ENCODE peak calls at places on chromosome 19, in six cellular contexts. One of them, this sample, is unnamed.

GRCh38 chr19:46378268-46378667 is 31.4 kb downstream of the PPP5C start:
- DNase-seq in mesothelial cell of epicardium: no peak
- DNase-seq in mucosa of descending colon: no peak
- DNase-seq in left ventricle myocardium inferior: no peak
- DNase-seq in psoas muscle: no peak
- DNase-seq in breast epithelium: no peak
- DNase-seq in this sample: no peak

GRCh38 chr19:28486934-28487333 is 726.0 kb downstream of the UQCRFS1 start:
- DNase-seq in breast epithelium: no peak
- DNase-seq in psoas muscle: no peak
- DNase-seq in left ventricle myocardium inferior: no peak
- DNase-seq in mesothelial cell of epicardium: no peak
- DNase-seq in mucosa of descending colon: no peak
- DNase-seq in this sample: no peak

GRCh38 chr19:15200575-15201364 is at the start of gene NOTCH3:
- DNase-seq in mesothelial cell of epicardium: no peak
- DNase-seq in psoas muscle: no peak
- DNase-seq in breast epithelium: no peak
- DNase-seq in left ventricle myocardium inferior: no peak
- DNase-seq in mucosa of descending colon: no peak
- DNase-seq in this sample: no peak

GRCh38 chr19:15332311-15332996 is at the start of gene BRD4:
- DNase-seq in mucosa of descending colon: peak
- DNase-seq in breast epithelium: peak
- DNase-seq in left ventricle myocardium inferior: peak
- DNase-seq in mesothelial cell of epicardium: peak
- DNase-seq in psoas muscle: peak
- DNase-seq in this sample: peak

GRCh38 chr19:29665826-29666633 is 769 bp downstream of the PLEKHF1 start:
- DNase-seq in left ventricle myocardium inferior: peak
- DNase-seq in mesothelial cell of epicardium: no peak
- DNase-seq in mucosa of descending colon: no peak
- DNase-seq in breast epithelium: no peak
- DNase-seq in psoas muscle: peak
- DNase-seq in this sample: peak

GRCh38 chr19:52343548-52343947 is 7.5 kb downstream of the ZNF610 start:
- DNase-seq in psoas muscle: peak
- DNase-seq in mucosa of descending colon: peak
- DNase-seq in breast epithelium: no peak
- DNase-seq in mesothelial cell of epicardium: peak
- DNase-seq in left ventricle myocardium inferior: peak
- DNase-seq in this sample: peak

GRCh38 chr19:50478901-50479715 is 2.5 kb upstream of the GARIN5A start:
- DNase-seq in left ventricle myocardium inferior: no peak
- DNase-seq in mucosa of descending colon: no peak
- DNase-seq in breast epithelium: no peak
- DNase-seq in mesothelial cell of epicardium: no peak
- DNase-seq in psoas muscle: no peak
- DNase-seq in this sample: no peak

GRCh38 chr19:7109678-7110289 is 40.3 kb downstream of the ZNF557 start:
- DNase-seq in mesothelial cell of epicardium: no peak
- DNase-seq in mucosa of descending colon: no peak
- DNase-seq in psoas muscle: no peak
- DNase-seq in breast epithelium: no peak
- DNase-seq in left ventricle myocardium inferior: no peak
- DNase-seq in this sample: no peak

GRCh38 chr19:54188224-54188871 is 1.0 kb downstream of the MBOAT7 start:
- DNase-seq in psoas muscle: no peak
- DNase-seq in mesothelial cell of epicardium: no peak
- DNase-seq in breast epithelium: no peak
- DNase-seq in left ventricle myocardium inferior: no peak
- DNase-seq in mucosa of descending colon: peak
- DNase-seq in this sample: no peak

GRCh38 chr19:42295831-42296525 is 6.0 kb upstream of the PRR19 start:
- DNase-seq in mucosa of descending colon: peak
- DNase-seq in psoas muscle: peak
- DNase-seq in breast epithelium: peak
- DNase-seq in left ventricle myocardium inferior: peak
- DNase-seq in mesothelial cell of epicardium: no peak
- DNase-seq in this sample: peak

GRCh38 chr19:8113017-8113416 is 36.4 kb downstream of the FBN3 start:
- DNase-seq in left ventricle myocardium inferior: no peak
- DNase-seq in mesothelial cell of epicardium: no peak
- DNase-seq in psoas muscle: no peak
- DNase-seq in breast epithelium: peak
- DNase-seq in mucosa of descending colon: no peak
- DNase-seq in this sample: no peak

GRCh38 chr19:38057954-38058690 is 151.1 kb downstream of the SIPA1L3 start:
- DNase-seq in mesothelial cell of epicardium: no peak
- DNase-seq in mucosa of descending colon: peak
- DNase-seq in psoas muscle: no peak
- DNase-seq in left ventricle myocardium inferior: no peak
- DNase-seq in breast epithelium: peak
- DNase-seq in this sample: no peak

GRCh38 chr19:44644391-44645016 is 794 bp downstream of the PVR start:
- DNase-seq in psoas muscle: peak
- DNase-seq in left ventricle myocardium inferior: no peak
- DNase-seq in mesothelial cell of epicardium: no peak
- DNase-seq in breast epithelium: peak
- DNase-seq in mucosa of descending colon: peak
- DNase-seq in this sample: no peak

GRCh38 chr19:16435238-16435911 is 36.4 kb downstream of the EPS15L1 start:
- DNase-seq in psoas muscle: peak
- DNase-seq in breast epithelium: peak
- DNase-seq in left ventricle myocardium inferior: peak
- DNase-seq in mesothelial cell of epicardium: no peak
- DNase-seq in mucosa of descending colon: peak
- DNase-seq in this sample: peak

GRCh38 chr19:447816-448546 is 12.9 kb downstream of the SHC2 start:
- DNase-seq in left ventricle myocardium inferior: no peak
- DNase-seq in mucosa of descending colon: no peak
- DNase-seq in breast epithelium: no peak
- DNase-seq in psoas muscle: no peak
- DNase-seq in mesothelial cell of epicardium: no peak
- DNase-seq in this sample: no peak

GRCh38 chr19:17398902-17399527 is 5.0 kb upstream of the CCDC194 start:
- DNase-seq in mesothelial cell of epicardium: no peak
- DNase-seq in left ventricle myocardium inferior: no peak
- DNase-seq in breast epithelium: no peak
- DNase-seq in mucosa of descending colon: no peak
- DNase-seq in psoas muscle: no peak
- DNase-seq in this sample: no peak

GRCh38 chr19:45601115-45601514 is 897 bp downstream of the GPR4 start:
- DNase-seq in left ventricle myocardium inferior: no peak
- DNase-seq in mucosa of descending colon: no peak
- DNase-seq in mesothelial cell of epicardium: no peak
- DNase-seq in breast epithelium: no peak
- DNase-seq in psoas muscle: no peak
- DNase-seq in this sample: no peak

GRCh38 chr19:18488838-18489626 is 32.8 kb downstream of the ELL start:
- DNase-seq in mucosa of descending colon: peak
- DNase-seq in psoas muscle: no peak
- DNase-seq in breast epithelium: no peak
- DNase-seq in left ventricle myocardium inferior: no peak
- DNase-seq in mesothelial cell of epicardium: no peak
- DNase-seq in this sample: peak

GRCh38 chr19:42088471-42089190 is 12.7 kb downstream of the ZNF574 start:
- DNase-seq in mesothelial cell of epicardium: no peak
- DNase-seq in left ventricle myocardium inferior: no peak
- DNase-seq in psoas muscle: no peak
- DNase-seq in mucosa of descending colon: no peak
- DNase-seq in breast epithelium: no peak
- DNase-seq in this sample: no peak

GRCh38 chr19:2290441-2291184 is 8.6 kb upstream of the PEAK3 start:
- DNase-seq in left ventricle myocardium inferior: no peak
- DNase-seq in mesothelial cell of epicardium: no peak
- DNase-seq in breast epithelium: no peak
- DNase-seq in mucosa of descending colon: no peak
- DNase-seq in psoas muscle: no peak
- DNase-seq in this sample: no peak

GRCh38 chr19:17616961-17617806 is 61.7 kb downstream of the COLGALT1 start:
- DNase-seq in mesothelial cell of epicardium: no peak
- DNase-seq in breast epithelium: no peak
- DNase-seq in mucosa of descending colon: no peak
- DNase-seq in psoas muscle: no peak
- DNase-seq in left ventricle myocardium inferior: no peak
- DNase-seq in this sample: no peak

GRCh38 chr19:14450168-14450874 is 17.2 kb downstream of the PKN1 start:
- DNase-seq in mucosa of descending colon: peak
- DNase-seq in mesothelial cell of epicardium: no peak
- DNase-seq in breast epithelium: no peak
- DNase-seq in left ventricle myocardium inferior: no peak
- DNase-seq in psoas muscle: peak
- DNase-seq in this sample: peak

GRCh38 chr19:34171877-34172660 is at the start of gene LSM14A:
- DNase-seq in left ventricle myocardium inferior: peak
- DNase-seq in breast epithelium: peak
- DNase-seq in psoas muscle: peak
- DNase-seq in mucosa of descending colon: peak
- DNase-seq in mesothelial cell of epicardium: peak
- DNase-seq in this sample: peak

GRCh38 chr19:35261356-35262100 is 7.2 kb upstream of the USF2 start:
- DNase-seq in breast epithelium: peak
- DNase-seq in mesothelial cell of epicardium: no peak
- DNase-seq in psoas muscle: no peak
- DNase-seq in mucosa of descending colon: no peak
- DNase-seq in left ventricle myocardium inferior: no peak
- DNase-seq in this sample: peak

GRCh38 chr19:12913871-12914690 is 5.0 kb downstream of the SYCE2 start:
- DNase-seq in mesothelial cell of epicardium: no peak
- DNase-seq in breast epithelium: peak
- DNase-seq in psoas muscle: no peak
- DNase-seq in mucosa of descending colon: peak
- DNase-seq in left ventricle myocardium inferior: no peak
- DNase-seq in this sample: no peak

GRCh38 chr19:38879400-38879751 is 1.3 kb upstream of the RINL start:
- DNase-seq in left ventricle myocardium inferior: no peak
- DNase-seq in breast epithelium: no peak
- DNase-seq in mesothelial cell of epicardium: no peak
- DNase-seq in mucosa of descending colon: no peak
- DNase-seq in psoas muscle: no peak
- DNase-seq in this sample: no peak

GRCh38 chr19:39167461-39168257 is 29.1 kb upstream of the NCCRP1 start:
- DNase-seq in psoas muscle: no peak
- DNase-seq in mucosa of descending colon: peak
- DNase-seq in left ventricle myocardium inferior: no peak
- DNase-seq in breast epithelium: peak
- DNase-seq in mesothelial cell of epicardium: no peak
- DNase-seq in this sample: peak

GRCh38 chr19:8316351-8317125 is 4.6 kb downstream of the NDUFA7 start:
- DNase-seq in mesothelial cell of epicardium: no peak
- DNase-seq in left ventricle myocardium inferior: no peak
- DNase-seq in psoas muscle: no peak
- DNase-seq in mucosa of descending colon: no peak
- DNase-seq in breast epithelium: no peak
- DNase-seq in this sample: no peak

GRCh38 chr19:46404039-46404883 is 9.1 kb downstream of the CCDC8 start:
- DNase-seq in mucosa of descending colon: peak
- DNase-seq in psoas muscle: peak
- DNase-seq in mesothelial cell of epicardium: no peak
- DNase-seq in left ventricle myocardium inferior: peak
- DNase-seq in breast epithelium: peak
- DNase-seq in this sample: peak

GRCh38 chr19:28239270-28239669 is 973.7 kb downstream of the UQCRFS1 start:
- DNase-seq in psoas muscle: no peak
- DNase-seq in mucosa of descending colon: peak
- DNase-seq in breast epithelium: no peak
- DNase-seq in left ventricle myocardium inferior: no peak
- DNase-seq in mesothelial cell of epicardium: no peak
- DNase-seq in this sample: no peak

GRCh38 chr19:20078696-20079095 is 896 bp downstream of the ZNF90 start:
- DNase-seq in left ventricle myocardium inferior: peak
- DNase-seq in mucosa of descending colon: peak
- DNase-seq in breast epithelium: no peak
- DNase-seq in psoas muscle: peak
- DNase-seq in mesothelial cell of epicardium: peak
- DNase-seq in this sample: peak

GRCh38 chr19:18597809-18598660 is 8.6 kb downstream of the CRLF1 start:
- DNase-seq in psoas muscle: no peak
- DNase-seq in mesothelial cell of epicardium: no peak
- DNase-seq in mucosa of descending colon: no peak
- DNase-seq in left ventricle myocardium inferior: no peak
- DNase-seq in breast epithelium: no peak
- DNase-seq in this sample: no peak

GRCh38 chr19:913080-913748 is at the start of gene R3HDM4:
- DNase-seq in left ventricle myocardium inferior: peak
- DNase-seq in mucosa of descending colon: peak
- DNase-seq in breast epithelium: peak
- DNase-seq in psoas muscle: peak
- DNase-seq in mesothelial cell of epicardium: peak
- DNase-seq in this sample: peak

GRCh38 chr19:29971002-29971401 is 29.0 kb downstream of the URI1 start:
- DNase-seq in mesothelial cell of epicardium: no peak
- DNase-seq in psoas muscle: no peak
- DNase-seq in breast epithelium: no peak
- DNase-seq in mucosa of descending colon: no peak
- DNase-seq in left ventricle myocardium inferior: no peak
- DNase-seq in this sample: no peak

GRCh38 chr19:1945899-1946298 is 4.9 kb downstream of the CSNK1G2 start:
- DNase-seq in mucosa of descending colon: peak
- DNase-seq in breast epithelium: peak
- DNase-seq in mesothelial cell of epicardium: no peak
- DNase-seq in left ventricle myocardium inferior: no peak
- DNase-seq in psoas muscle: peak
- DNase-seq in this sample: peak

GRCh38 chr19:10124429-10124828 is 4.7 kb upstream of the EIF3G start:
- DNase-seq in left ventricle myocardium inferior: no peak
- DNase-seq in mesothelial cell of epicardium: no peak
- DNase-seq in psoas muscle: no peak
- DNase-seq in mucosa of descending colon: no peak
- DNase-seq in breast epithelium: no peak
- DNase-seq in this sample: no peak
- TF ChIP-seq CTCF in left ventricle myocardium inferior: no peak
- TF ChIP-seq CTCF in mesothelial cell of epicardium: no peak
- TF ChIP-seq CTCF in psoas muscle: no peak
- TF ChIP-seq CTCF in mucosa of descending colon: no peak
- TF ChIP-seq CTCF in breast epithelium: no peak
- TF ChIP-seq CTCF in this sample: no peak

GRCh38 chr19:36564391-36564790 is 8.7 kb downstream of the ZNF529 start:
- DNase-seq in mucosa of descending colon: no peak
- DNase-seq in left ventricle myocardium inferior: no peak
- DNase-seq in psoas muscle: no peak
- DNase-seq in mesothelial cell of epicardium: no peak
- DNase-seq in breast epithelium: no peak
- DNase-seq in this sample: no peak
- TF ChIP-seq CTCF in mucosa of descending colon: no peak
- TF ChIP-seq CTCF in left ventricle myocardium inferior: no peak
- TF ChIP-seq CTCF in psoas muscle: no peak
- TF ChIP-seq CTCF in mesothelial cell of epicardium: no peak
- TF ChIP-seq CTCF in breast epithelium: no peak
- TF ChIP-seq CTCF in this sample: no peak

GRCh38 chr19:40804783-40805242 is 5.8 kb downstream of the EGLN2 start:
- DNase-seq in mucosa of descending colon: no peak
- DNase-seq in psoas muscle: no peak
- DNase-seq in breast epithelium: no peak
- DNase-seq in left ventricle myocardium inferior: no peak
- DNase-seq in mesothelial cell of epicardium: no peak
- DNase-seq in this sample: no peak
- TF ChIP-seq CTCF in mucosa of descending colon: no peak
- TF ChIP-seq CTCF in psoas muscle: no peak
- TF ChIP-seq CTCF in breast epithelium: no peak
- TF ChIP-seq CTCF in left ventricle myocardium inferior: peak
- TF ChIP-seq CTCF in mesothelial cell of epicardium: no peak
- TF ChIP-seq CTCF in this sample: no peak

GRCh38 chr19:5515737-5516136 is 52.0 kb downstream of the TINCR start:
- DNase-seq in mesothelial cell of epicardium: no peak
- DNase-seq in mucosa of descending colon: no peak
- DNase-seq in left ventricle myocardium inferior: no peak
- DNase-seq in psoas muscle: no peak
- DNase-seq in breast epithelium: no peak
- DNase-seq in this sample: no peak
- TF ChIP-seq CTCF in mesothelial cell of epicardium: no peak
- TF ChIP-seq CTCF in mucosa of descending colon: no peak
- TF ChIP-seq CTCF in left ventricle myocardium inferior: no peak
- TF ChIP-seq CTCF in psoas muscle: no peak
- TF ChIP-seq CTCF in breast epithelium: no peak
- TF ChIP-seq CTCF in this sample: no peak